ENCODE peak calls at places on chromosomes 16 and 17, in six cellular contexts. One of them, this sample, is unnamed.

GRCh38 chr16:3654249-3654991 is at the start of gene DNASE1:
- DNase-seq in cardiac muscle cell: peak; percentile 64
- DNase-seq in AG10803: peak; percentile 54
- DNase-seq in left ventricle myocardium inferior: peak; percentile 43
- DNase-seq in heart right ventricle: peak; percentile 58
- DNase-seq in right cardiac atrium: peak; percentile 55
- DNase-seq in this sample: peak; percentile 66

GRCh38 chr16:31869511-31870201 is 4.0 kb upstream of the ZNF267 start:
- DNase-seq in cardiac muscle cell: peak; percentile 63
- DNase-seq in AG10803: peak; percentile 66
- DNase-seq in left ventricle myocardium inferior: no peak
- DNase-seq in heart right ventricle: peak; percentile 53
- DNase-seq in right cardiac atrium: peak; percentile 31
- DNase-seq in this sample: peak; percentile 91

GRCh38 chr17:68178831-68179230 is 69.0 kb upstream of the AMZ2 start:
- DNase-seq in cardiac muscle cell: no peak
- DNase-seq in AG10803: no peak
- DNase-seq in left ventricle myocardium inferior: no peak
- DNase-seq in heart right ventricle: no peak
- DNase-seq in right cardiac atrium: no peak
- DNase-seq in this sample: no peak

GRCh38 chr16:31190818-31191444 is 11.0 kb downstream of the FUS start:
- DNase-seq in cardiac muscle cell: no peak
- DNase-seq in AG10803: no peak
- DNase-seq in left ventricle myocardium inferior: no peak
- DNase-seq in heart right ventricle: no peak
- DNase-seq in right cardiac atrium: no peak
- DNase-seq in this sample: no peak

GRCh38 chr16:48383877-48384304 is 1.3 kb downstream of the SIAH1 start:
- DNase-seq in cardiac muscle cell: no peak
- DNase-seq in AG10803: no peak
- DNase-seq in left ventricle myocardium inferior: no peak
- DNase-seq in heart right ventricle: no peak
- DNase-seq in right cardiac atrium: no peak
- DNase-seq in this sample: no peak

GRCh38 chr17:43956222-43956621 is 2.5 kb upstream of the PYY start:
- DNase-seq in cardiac muscle cell: no peak
- DNase-seq in AG10803: no peak
- DNase-seq in left ventricle myocardium inferior: no peak
- DNase-seq in heart right ventricle: no peak
- DNase-seq in right cardiac atrium: no peak
- DNase-seq in this sample: no peak

GRCh38 chr17:58315750-58316149 is 12.8 kb downstream of the TSPOAP1 start:
- DNase-seq in cardiac muscle cell: no peak
- DNase-seq in AG10803: no peak
- DNase-seq in left ventricle myocardium inferior: no peak
- DNase-seq in heart right ventricle: no peak
- DNase-seq in right cardiac atrium: no peak
- DNase-seq in this sample: no peak

GRCh38 chr17:73492802-73493139 is 151.5 kb downstream of the SDK2 start:
- DNase-seq in cardiac muscle cell: no peak
- DNase-seq in AG10803: no peak
- DNase-seq in left ventricle myocardium inferior: no peak
- DNase-seq in heart right ventricle: no peak
- DNase-seq in right cardiac atrium: no peak
- DNase-seq in this sample: no peak

GRCh38 chr16:26665166-26665939 is 401.4 kb upstream of the C16orf82 start:
- DNase-seq in cardiac muscle cell: no peak
- DNase-seq in AG10803: no peak
- DNase-seq in left ventricle myocardium inferior: no peak
- DNase-seq in heart right ventricle: no peak
- DNase-seq in right cardiac atrium: no peak
- DNase-seq in this sample: no peak

GRCh38 chr17:79600071-79600470 is 10.8 kb downstream of the RBFOX3 start:
- DNase-seq in cardiac muscle cell: no peak
- DNase-seq in AG10803: no peak
- DNase-seq in left ventricle myocardium inferior: no peak
- DNase-seq in heart right ventricle: no peak
- DNase-seq in right cardiac atrium: no peak
- DNase-seq in this sample: no peak

GRCh38 chr17:32771396-32771795 is 105.5 kb downstream of the MYO1D start:
- DNase-seq in cardiac muscle cell: no peak
- DNase-seq in AG10803: no peak
- DNase-seq in left ventricle myocardium inferior: no peak
- DNase-seq in heart right ventricle: no peak
- DNase-seq in right cardiac atrium: no peak
- DNase-seq in this sample: no peak

GRCh38 chr16:57132470-57132869 is 40.1 kb downstream of the CPNE2 start:
- DNase-seq in cardiac muscle cell: no peak
- DNase-seq in AG10803: no peak
- DNase-seq in left ventricle myocardium inferior: no peak
- DNase-seq in heart right ventricle: no peak
- DNase-seq in right cardiac atrium: no peak
- DNase-seq in this sample: no peak

GRCh38 chr16:66858740-66859396 is 14.7 kb downstream of the CA7 start:
- DNase-seq in cardiac muscle cell: peak; percentile 68
- DNase-seq in AG10803: peak; percentile 50
- DNase-seq in left ventricle myocardium inferior: peak; percentile 71
- DNase-seq in heart right ventricle: peak; percentile 70
- DNase-seq in right cardiac atrium: peak; percentile 75
- DNase-seq in this sample: no peak

GRCh38 chr17:55314061-55314783 is 49.5 kb downstream of the HLF start:
- DNase-seq in cardiac muscle cell: no peak
- DNase-seq in AG10803: no peak
- DNase-seq in left ventricle myocardium inferior: no peak
- DNase-seq in heart right ventricle: no peak
- DNase-seq in right cardiac atrium: no peak
- DNase-seq in this sample: no peak

GRCh38 chr16:3509470-3509928 is 8.7 kb downstream of the CLUAP1 start:
- DNase-seq in cardiac muscle cell: no peak
- DNase-seq in AG10803: no peak
- DNase-seq in left ventricle myocardium inferior: no peak
- DNase-seq in heart right ventricle: no peak
- DNase-seq in right cardiac atrium: no peak
- DNase-seq in this sample: no peak

GRCh38 chr17:71412803-71413202 is 708.0 kb upstream of the SOX9 start:
- DNase-seq in cardiac muscle cell: peak; percentile 85
- DNase-seq in AG10803: peak; percentile 97
- DNase-seq in left ventricle myocardium inferior: no peak
- DNase-seq in heart right ventricle: no peak
- DNase-seq in right cardiac atrium: no peak
- DNase-seq in this sample: peak; percentile 97

GRCh38 chr16:21071741-21072140 is 78.9 kb downstream of the DNAH3 start:
- DNase-seq in cardiac muscle cell: no peak
- DNase-seq in AG10803: no peak
- DNase-seq in left ventricle myocardium inferior: no peak
- DNase-seq in heart right ventricle: no peak
- DNase-seq in right cardiac atrium: no peak
- DNase-seq in this sample: no peak

GRCh38 chr16:8720080-8720966 is 45.9 kb downstream of the ABAT start:
- DNase-seq in cardiac muscle cell: no peak
- DNase-seq in AG10803: no peak
- DNase-seq in left ventricle myocardium inferior: no peak
- DNase-seq in heart right ventricle: peak; percentile 5
- DNase-seq in right cardiac atrium: no peak
- DNase-seq in this sample: no peak

GRCh38 chr17:1577186-1577585 is 14.6 kb upstream of the PITPNA start:
- DNase-seq in cardiac muscle cell: peak; percentile 98
- DNase-seq in AG10803: peak; percentile 97
- DNase-seq in left ventricle myocardium inferior: peak; percentile 88
- DNase-seq in heart right ventricle: peak; percentile 87
- DNase-seq in right cardiac atrium: peak; percentile 93
- DNase-seq in this sample: peak; percentile 91

GRCh38 chr16:19291459-19291858 is 5.9 kb downstream of the CLEC19A start:
- DNase-seq in cardiac muscle cell: peak; percentile 44
- DNase-seq in AG10803: no peak
- DNase-seq in left ventricle myocardium inferior: no peak
- DNase-seq in heart right ventricle: no peak
- DNase-seq in right cardiac atrium: peak; percentile 15
- DNase-seq in this sample: no peak

GRCh38 chr17:73667184-73667959 is 23.1 kb upstream of the SDK2 start:
- DNase-seq in cardiac muscle cell: no peak
- DNase-seq in AG10803: no peak
- DNase-seq in left ventricle myocardium inferior: no peak
- DNase-seq in heart right ventricle: no peak
- DNase-seq in right cardiac atrium: no peak
- DNase-seq in this sample: no peak

GRCh38 chr17:48517478-48517877 is 13.3 kb downstream of the HOXB1 start:
- DNase-seq in cardiac muscle cell: no peak
- DNase-seq in AG10803: no peak
- DNase-seq in left ventricle myocardium inferior: no peak
- DNase-seq in heart right ventricle: no peak
- DNase-seq in right cardiac atrium: no peak
- DNase-seq in this sample: no peak
- H3K4me3 ChIP-seq in cardiac muscle cell: no peak overlapping the region
- H3K4me3 ChIP-seq in AG10803: no peak overlapping the region
- H3K4me3 ChIP-seq in left ventricle myocardium inferior: no peak overlapping the region
- H3K4me3 ChIP-seq in heart right ventricle: no peak overlapping the region
- H3K4me3 ChIP-seq in right cardiac atrium: no peak overlapping the region
- H3K4me3 ChIP-seq in this sample: no peak overlapping the region

DNA sequence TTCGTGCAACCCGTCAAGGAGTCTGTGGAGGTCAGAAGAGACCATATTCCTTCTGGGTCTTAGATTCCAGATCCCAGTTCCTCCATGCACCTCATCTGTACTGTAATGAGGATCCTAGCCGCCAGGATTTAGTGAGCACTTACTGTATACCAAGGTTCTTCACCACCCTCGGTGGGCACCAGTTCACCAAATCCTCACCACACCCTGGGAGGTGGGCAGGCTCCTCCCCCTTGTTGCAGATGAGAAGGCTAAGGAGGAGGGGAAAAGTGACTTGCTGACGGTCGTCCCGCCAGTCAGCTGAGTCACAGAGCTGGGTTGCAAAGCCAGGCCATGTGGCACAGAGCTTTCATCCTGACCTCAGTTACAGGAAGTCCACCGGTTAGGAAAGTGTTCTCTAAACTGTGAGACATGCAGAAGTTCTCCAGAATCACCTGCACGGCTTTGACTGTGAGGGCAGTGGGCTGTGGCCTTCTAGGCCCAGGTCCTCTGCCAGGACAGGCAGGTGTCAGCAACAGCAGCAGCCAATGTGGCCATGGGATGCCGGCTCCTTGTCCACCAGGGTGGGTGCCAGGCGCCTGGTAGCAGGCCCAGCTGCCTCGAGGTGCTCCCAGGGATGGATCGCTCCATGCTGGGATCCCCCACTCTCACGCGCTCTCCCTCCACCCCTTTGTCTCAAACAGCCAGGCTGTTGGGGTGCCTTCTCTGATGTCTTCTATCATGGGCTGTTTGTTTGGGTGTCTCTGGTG is 240.3 kb upstream of the GSE1 start:
- DNase-seq in cardiac muscle cell: peak; percentile 49
- DNase-seq in AG10803: peak; percentile 84
- DNase-seq in left ventricle myocardium inferior: no peak
- DNase-seq in heart right ventricle: no peak
- DNase-seq in right cardiac atrium: peak; percentile 59
- DNase-seq in this sample: peak; percentile 89
- H3K4me3 ChIP-seq in cardiac muscle cell: no peak overlapping the region
- H3K4me3 ChIP-seq in AG10803: no peak overlapping the region
- H3K4me3 ChIP-seq in left ventricle myocardium inferior: no peak overlapping the region
- H3K4me3 ChIP-seq in heart right ventricle: no peak overlapping the region
- H3K4me3 ChIP-seq in right cardiac atrium: no peak overlapping the region
- H3K4me3 ChIP-seq in this sample: no peak overlapping the region

GRCh38 chr16:86514656-86515376 is 4.5 kb downstream of the FOXF1 start:
- DNase-seq in cardiac muscle cell: no peak
- DNase-seq in AG10803: no peak
- DNase-seq in left ventricle myocardium inferior: no peak
- DNase-seq in heart right ventricle: no peak
- DNase-seq in right cardiac atrium: no peak
- DNase-seq in this sample: no peak

GRCh38 chr16:86511317-86512161 is 1.2 kb downstream of the FOXF1 start:
- DNase-seq in cardiac muscle cell: no peak
- DNase-seq in AG10803: no peak
- DNase-seq in left ventricle myocardium inferior: no peak
- DNase-seq in heart right ventricle: no peak
- DNase-seq in right cardiac atrium: no peak
- DNase-seq in this sample: no peak

GRCh38 chr16:86512301-86512859 is 2.1 kb downstream of the FOXF1 start:
- DNase-seq in cardiac muscle cell: no peak
- DNase-seq in AG10803: no peak
- DNase-seq in left ventricle myocardium inferior: no peak
- DNase-seq in heart right ventricle: no peak
- DNase-seq in right cardiac atrium: no peak
- DNase-seq in this sample: no peak

GRCh38 chr16:86513471-86514277 is 3.3 kb downstream of the FOXF1 start:
- DNase-seq in cardiac muscle cell: no peak
- DNase-seq in AG10803: no peak
- DNase-seq in left ventricle myocardium inferior: no peak
- DNase-seq in heart right ventricle: no peak
- DNase-seq in right cardiac atrium: no peak
- DNase-seq in this sample: no peak

DNA sequence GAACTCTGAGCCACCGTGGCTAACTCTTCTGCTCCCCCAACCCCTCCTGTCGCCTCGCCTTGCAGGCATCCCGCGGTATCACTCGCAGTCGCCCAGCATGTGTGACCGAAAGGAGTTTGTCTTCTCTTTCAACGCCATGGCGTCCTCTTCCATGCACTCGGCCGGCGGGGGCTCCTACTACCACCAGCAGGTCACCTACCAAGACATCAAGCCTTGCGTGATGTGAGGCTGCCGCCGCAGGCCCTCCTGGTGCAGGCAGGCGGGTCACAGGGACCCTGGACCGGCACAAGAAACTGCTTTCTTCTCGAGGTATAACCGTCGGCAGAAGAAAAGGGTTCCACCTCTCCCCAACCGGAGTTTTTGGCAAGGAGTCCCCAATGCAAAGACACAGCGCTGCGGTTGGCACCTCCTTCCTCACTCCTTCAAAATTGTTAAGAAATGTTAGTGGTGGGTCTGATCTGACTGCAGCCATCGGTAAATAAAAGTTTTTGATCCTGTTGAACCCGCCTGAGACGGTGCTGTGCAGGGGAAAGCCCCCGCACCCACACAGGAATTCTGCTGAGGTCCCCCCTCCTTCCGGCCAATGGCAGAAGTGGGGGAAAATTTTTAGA is 2.6 kb downstream of the FOXF1 start:
- DNase-seq in cardiac muscle cell: no peak
- DNase-seq in AG10803: no peak
- DNase-seq in left ventricle myocardium inferior: no peak
- DNase-seq in heart right ventricle: no peak
- DNase-seq in right cardiac atrium: no peak
- DNase-seq in this sample: no peak
- H3K4me3 ChIP-seq in cardiac muscle cell: no peak overlapping the region
- H3K4me3 ChIP-seq in AG10803: peak overlapping the region; percentile 53
- H3K4me3 ChIP-seq in left ventricle myocardium inferior: no peak overlapping the region
- H3K4me3 ChIP-seq in heart right ventricle: no peak overlapping the region
- H3K4me3 ChIP-seq in right cardiac atrium: no peak overlapping the region
- H3K4me3 ChIP-seq in this sample: peak overlapping the region; percentile 63

DNA sequence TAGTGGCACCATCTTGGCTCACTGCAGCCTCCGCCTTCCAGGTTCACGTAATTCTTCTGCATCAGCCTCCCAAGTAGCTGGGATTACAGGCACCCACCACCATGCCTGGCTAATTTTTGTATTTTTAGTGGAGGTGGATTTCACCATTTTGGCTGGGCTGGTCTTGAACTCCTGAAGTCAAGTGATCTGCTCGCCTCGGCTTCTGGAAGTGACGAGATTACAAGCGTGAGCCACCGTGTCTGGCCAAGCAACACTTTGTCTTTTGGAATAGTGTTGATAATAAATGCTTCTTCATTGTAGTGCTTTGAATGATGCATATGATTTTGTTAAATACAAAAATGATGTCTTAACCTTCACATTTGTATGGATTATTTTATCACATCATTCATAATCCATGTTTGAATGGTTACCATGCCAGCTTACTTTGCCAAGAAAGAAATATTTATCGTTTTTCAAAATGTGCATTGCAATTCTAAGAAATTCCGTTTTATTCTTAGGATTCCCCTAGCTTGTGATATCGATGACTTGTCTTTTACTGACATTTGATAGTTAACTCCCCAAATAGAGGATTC is 29.1 kb downstream of the USP10 start:
- DNase-seq in cardiac muscle cell: no peak
- DNase-seq in AG10803: no peak
- DNase-seq in left ventricle myocardium inferior: no peak
- DNase-seq in heart right ventricle: no peak
- DNase-seq in right cardiac atrium: no peak
- DNase-seq in this sample: no peak
- H3K4me3 ChIP-seq in cardiac muscle cell: no peak overlapping the region
- H3K4me3 ChIP-seq in AG10803: no peak overlapping the region
- H3K4me3 ChIP-seq in left ventricle myocardium inferior: no peak overlapping the region
- H3K4me3 ChIP-seq in heart right ventricle: no peak overlapping the region
- H3K4me3 ChIP-seq in right cardiac atrium: no peak overlapping the region
- H3K4me3 ChIP-seq in this sample: no peak overlapping the region

This sample was measured in foreskin fibroblast.